ENCODE peak calls at places on chromosomes 1 and 21, in four cellular contexts. X, R, L and K are unnamed samples.

GRCh38 chr1:41734201-41734915 is 184.4 kb downstream of the HIVEP3 start:
- DNase-seq in R (no peak), L (no peak), X (no peak), K (no peak)

GRCh38 chr1:177902151-177902765 is 67.6 kb downstream of the SEC16B start:
- DNase-seq in X (no peak), L (no peak), R (no peak), K (no peak)

GRCh38 chr1:58310881-58311280 is 235.6 kb downstream of the OMA1 start:
- DNase-seq in L (no peak), R (no peak), X (no peak), K (no peak)

GRCh38 chr1:116166011-116166571 is 54.9 kb downstream of the MAB21L3 start:
- DNase-seq in R (no peak), X (no peak), L (no peak), K (no peak)

GRCh38 chr1:183472488-183473285 is at the start of gene SMG7:
- DNase-seq in L (peak; percentile 72), X (no peak), R (peak; percentile 13), K (peak; percentile 57)

GRCh38 chr1:75519626-75520025 is 91.3 kb downstream of the SLC44A5 start:
- DNase-seq in R (no peak), L (no peak), X (no peak), K (no peak)

GRCh38 chr1:184958554-184959353 is 15.6 kb downstream of the NIBAN1 start:
- DNase-seq in X (no peak), R (no peak), L (peak; percentile 59), K (no peak)

GRCh38 chr1:167472729-167473529 is 45.4 kb downstream of the CD247 start:
- DNase-seq in L (no peak), X (no peak), R (no peak), K (peak; percentile 89)

GRCh38 chr1:231053493-231054162 is 13.6 kb upstream of the FAM89A start:
- DNase-seq in X (no peak), L (no peak), R (peak; percentile 16), K (peak; percentile 59)

GRCh38 chr1:201655243-201655642 is 116.3 kb downstream of the NAV1 start:
- DNase-seq in L (no peak), R (peak; percentile 27), X (no peak), K (no peak)

GRCh38 chr1:16727190-16728111 is 12.9 kb upstream of the RNU1-4 start:
- DNase-seq in X (no peak), R (peak; percentile 17), L (peak; percentile 52), K (peak; percentile 81)

GRCh38 chr1:113681596-113682337 is 77.5 kb downstream of the PHTF1 start:
- DNase-seq in R (no peak), L (no peak), X (no peak), K (no peak)

GRCh38 chr1:221620437-221621384 is 121.2 kb downstream of the DUSP10 start:
- DNase-seq in X (no peak), L (no peak), R (no peak), K (no peak)

GRCh38 chr1:112544011-112544688 is 35.4 kb downstream of the WNT2B start:
- DNase-seq in X (no peak), R (no peak), L (no peak), K (no peak)

GRCh38 chr1:115782571-115783281 is 14.2 kb upstream of the CASQ2 start:
- DNase-seq in R (no peak), X (no peak), L (no peak), K (no peak)

GRCh38 chr1:14259191-14259757 is 339.2 kb upstream of the KAZN start:
- DNase-seq in R (peak; percentile 93), L (peak; percentile 93), X (no peak), K (no peak)

GRCh38 chr21:29334717-29335428 is 36.2 kb downstream of the BACH1 start:
- DNase-seq in L (no peak), X (no peak), R (no peak), K (no peak)

GRCh38 chr21:16741228-16741665 is 771.6 kb upstream of the CXADR start:
- DNase-seq in L (no peak), X (no peak), R (no peak), K (no peak)

GRCh38 chr1:110525250-110525597 is 6.2 kb upstream of the KCNA10 start:
- DNase-seq in R (no peak), L (no peak), X (no peak), K (no peak)

GRCh38 chr1:44784094-44785026 is 3.6 kb downstream of the BEST4 start:
- DNase-seq in X (no peak), L (no peak), R (no peak), K (peak; percentile 49)
- TF ChIP-seq CTCF in X (peak; percentile 37), L (no peak), R (peak; percentile 19), K (no peak)

GRCh38 chr1:179092896-179093461 is 11.1 kb downstream of the TOR3A start:
- DNase-seq in L (no peak), X (no peak), R (no peak), K (no peak)

GRCh38 chr1:179091691-179092165 is 9.9 kb downstream of the TOR3A start:
- DNase-seq in L (peak; percentile 93), X (no peak), R (peak; percentile 47), K (no peak)

GRCh38 chr1:179089827-179090482 is 8.1 kb downstream of the TOR3A start:
- DNase-seq in L (no peak), X (no peak), R (no peak), K (no peak)

GRCh38 chr1:179090923-179091322 is 9.1 kb downstream of the TOR3A start:
- DNase-seq in R (no peak), L (no peak), X (no peak), K (no peak)

GRCh38 chr1:179090522-179090921 is 8.7 kb downstream of the TOR3A start:
- DNase-seq in L (peak; percentile 68), R (no peak), X (no peak), K (no peak)
- TF ChIP-seq CTCF in L (peak; percentile 11), R (no peak), X (no peak), K (no peak)

GRCh38 chr1:54409156-54410142 is 3.3 kb upstream of the SSBP3 start:
- DNase-seq in R (no peak), L (peak; percentile 46), X (no peak), K (peak; percentile 73)

GRCh38 chr1:54413295-54413694 is 7.1 kb upstream of the SSBP3 start:
- DNase-seq in L (peak; percentile 70), R (no peak), X (no peak), K (peak; percentile 65)

GRCh38 chr1:54408701-54409066 is 2.5 kb upstream of the SSBP3 start:
- DNase-seq in X (no peak), L (peak; percentile 35), R (no peak), K (no peak)

GRCh38 chr1:54407957-54408700 is 1.9 kb upstream of the SSBP3 start:
- DNase-seq in L (peak; percentile 58), R (no peak), X (no peak), K (no peak)

DNA sequence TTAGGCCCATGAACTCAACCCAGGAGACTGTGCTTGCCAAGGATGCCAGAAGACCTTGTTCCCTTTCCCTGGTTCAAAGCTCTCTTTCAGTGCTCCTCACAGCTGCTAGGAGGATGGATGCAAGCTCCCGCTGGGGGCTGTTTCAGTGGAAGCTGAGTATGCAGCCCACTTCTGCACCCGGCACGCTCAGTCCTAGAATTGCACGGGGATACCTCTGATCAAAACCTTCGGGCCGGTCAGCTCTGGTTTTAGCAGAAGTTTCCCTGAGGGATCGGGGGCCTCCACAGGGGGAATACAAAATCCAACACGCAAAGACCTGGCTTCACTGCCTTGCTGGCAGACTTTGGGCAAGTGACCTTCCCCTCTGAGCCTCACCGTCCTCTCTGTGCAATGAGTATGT is 4.2 kb upstream of the SSBP3 start:
- DNase-seq in X (no peak), R (no peak), L (peak; percentile 49), K (no peak)
- TF ChIP-seq CTCF in X (no peak), R (no peak), L (no peak), K (no peak)

DNA sequence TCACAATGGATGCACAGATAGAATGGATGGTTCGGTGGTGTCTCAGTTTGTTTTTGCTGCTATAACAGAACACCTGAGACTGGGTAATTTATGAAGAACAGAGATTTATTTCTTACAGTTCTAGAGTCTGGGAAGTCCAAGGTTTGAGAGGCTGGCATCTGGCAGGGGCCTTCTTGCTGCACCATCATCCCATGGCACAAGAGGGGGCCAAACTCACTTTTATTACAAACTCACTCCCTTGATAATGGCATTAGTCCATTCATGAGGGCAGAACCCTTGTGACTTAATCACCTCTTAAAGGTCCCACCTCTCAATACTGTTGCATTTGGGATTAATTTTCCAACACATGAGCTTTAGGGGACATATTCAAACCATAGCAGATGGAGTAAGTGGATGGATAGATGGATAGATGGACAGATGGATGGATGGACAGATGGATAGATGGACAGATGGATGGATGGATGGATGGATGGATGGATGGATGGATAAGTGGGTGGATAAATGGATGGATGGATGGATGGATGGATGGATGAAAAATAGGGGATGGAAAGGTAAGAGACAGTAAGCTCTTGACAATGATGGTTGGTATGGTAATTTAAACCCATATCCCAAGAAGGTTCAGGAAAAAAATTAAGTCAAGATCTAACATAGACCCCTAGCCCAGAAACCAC is 16.5 kb downstream of the CAMK2N1 start:
- DNase-seq in R (no peak), L (no peak), X (no peak), K (no peak)
- TF ChIP-seq CTCF in R (no peak), L (no peak), X (no peak), K (no peak)

GRCh38 chr1:234612352-234613127 is 2.6 kb upstream of the IRF2BP2 start:
- DNase-seq in X (peak; percentile 72), R (peak; percentile 86), L (peak; percentile 93), K (peak; percentile 85)
- TF ChIP-seq CTCF in X (no peak), R (no peak), L (no peak), K (no peak)

DNA sequence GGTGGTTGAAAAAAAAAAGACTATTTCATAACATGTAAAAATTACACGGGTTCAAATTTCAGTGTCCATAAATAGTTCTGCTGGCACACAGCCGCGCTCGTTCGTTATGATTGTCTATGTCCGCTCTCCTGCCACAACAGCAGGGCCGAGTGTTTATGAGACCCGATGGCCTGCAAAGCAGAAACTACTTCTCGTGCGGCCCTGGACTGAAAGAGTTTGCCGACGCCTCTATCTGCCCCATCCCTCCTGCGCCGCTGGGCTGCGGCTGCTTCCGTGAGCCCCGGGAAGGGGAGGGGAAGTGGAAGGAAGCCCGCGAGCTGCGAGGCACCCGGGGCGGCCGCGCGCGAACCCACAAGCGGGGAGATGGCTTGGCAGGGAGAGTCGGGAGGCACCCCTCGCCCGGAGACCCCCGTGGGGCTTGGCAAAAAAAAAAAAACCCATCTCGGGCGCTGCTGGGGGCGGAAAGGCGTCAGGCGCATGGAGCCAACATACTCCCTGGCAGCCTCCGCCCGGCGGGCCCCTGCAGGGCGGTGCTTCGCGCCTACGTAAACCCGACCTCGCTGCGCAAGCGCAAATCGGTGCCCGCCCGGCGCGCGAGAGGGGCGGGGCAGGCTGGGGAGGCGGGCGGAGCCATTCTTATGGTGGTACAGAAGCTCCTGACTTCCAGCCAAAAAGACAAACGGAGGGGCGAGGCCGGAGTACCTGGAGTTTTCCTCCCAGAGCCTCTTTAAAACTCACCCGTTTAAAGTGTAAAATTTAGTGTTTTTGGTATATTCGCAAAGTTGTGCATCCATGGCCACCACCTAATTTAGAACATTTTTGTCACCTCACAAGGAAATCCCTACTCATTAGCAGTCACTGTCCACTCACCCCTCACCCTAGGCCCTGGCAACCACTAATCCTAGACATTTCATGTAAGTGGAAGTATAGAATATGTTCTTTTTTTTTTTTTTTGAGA is 8.3 kb downstream of the SLC27A3 start:
- DNase-seq in R (peak; percentile 83), L (peak; percentile 96), X (peak; percentile 87), K (peak; percentile 93)
- TF ChIP-seq CTCF in R (peak; percentile 8), L (no peak), X (no peak), K (no peak)